ENCODE peak calls at places on chromosomes 3 and 15, in ten cellular contexts. R is cardiac fibroblast, X is endothelial cell, L is dorsolateral prefrontal cortex, F is AG09319, G is heart right ventricle, S is ascending aorta, J is LNCaP clone FGC, K is astrocyte of the spinal cord, B is choroid plexus epithelial cell. E is an unnamed sample.

GRCh38 chr3:107116251-107116650 is 261.0 kb upstream of the CCDC54 start:
- DNase-seq in X (no peak), J (no peak), R (no peak), F (no peak), G (no peak), B (no peak), L (no peak), S (no peak), K (no peak), E (no peak)

GRCh38 chr3:143847787-143848631 is at the start of gene SLC9A9:
- DNase-seq in R (peak), B (peak), F (peak), S (peak), X (peak), L (peak), J (no peak), K (peak), G (peak), E (peak)

GRCh38 chr3:44568561-44568960 is 13.6 kb downstream of the ZKSCAN7 start:
- DNase-seq in R (no peak), L (no peak), S (no peak), B (peak), J (no peak), F (no peak), K (peak), X (no peak), G (no peak), E (no peak)

GRCh38 chr15:87089551-87089950 is 1009.9 kb downstream of the AGBL1 start:
- DNase-seq in J (no peak), G (no peak), L (no peak), X (no peak), R (no peak), K (no peak), B (no peak), F (no peak), S (no peak), E (no peak)

GRCh38 chr15:89195836-89196235 is 25.5 kb downstream of the RLBP1 start:
- DNase-seq in B (peak), G (no peak), F (peak), X (no peak), K (peak), S (peak), J (no peak), L (no peak), R (peak), E (no peak)

GRCh38 chr3:78908236-78908635 is 859.6 kb downstream of the ROBO1 start:
- DNase-seq in F (no peak), S (no peak), R (peak), G (no peak), X (no peak), J (no peak), L (no peak), B (peak), K (no peak), E (no peak)

GRCh38 chr3:38111696-38112377 is 25.1 kb downstream of the ACAA1 start:
- DNase-seq in L (no peak), B (no peak), X (no peak), F (no peak), G (no peak), R (no peak), S (peak), K (no peak), J (no peak), E (no peak)

GRCh38 chr15:63040954-63041353 is 1.6 kb upstream of the TPM1 start:
- DNase-seq in J (no peak), G (no peak), K (no peak), F (no peak), R (no peak), B (no peak), S (peak), X (no peak), L (no peak), E (no peak)

GRCh38 chr3:112794622-112795172 is 52.0 kb downstream of the CD200R1L start:
- DNase-seq in X (no peak), L (no peak), B (peak), F (no peak), R (no peak), K (no peak), G (no peak), J (no peak), S (no peak), E (no peak)

GRCh38 chr15:78315686-78316085 is 16.3 kb upstream of the SKIC8 start:
- DNase-seq in J (no peak), L (no peak), S (no peak), B (peak), K (no peak), G (no peak), X (peak), F (no peak), R (peak), E (peak)
- TF ChIP-seq CTCF in J (peak), L (no peak), S (no peak), B (peak), K (peak), G (no peak), X (no peak), F (peak), R (peak), E (no peak)

GRCh38 chr15:34616613-34617012 is 33.2 kb upstream of the GOLGA8B start:
- DNase-seq in B (peak), G (no peak), R (peak), J (no peak), S (no peak), L (no peak), K (peak), X (no peak), F (no peak), E (no peak)
- TF ChIP-seq CTCF in B (peak), G (peak), R (peak), J (peak), S (no peak), L (no peak), K (peak), X (no peak), F (no peak), E (no peak)

GRCh38 chr3:16721494-16721893 is 116.3 kb upstream of the DAZL start:
- DNase-seq in G (no peak), F (no peak), L (no peak), R (no peak), K (no peak), S (no peak), J (no peak), X (no peak), B (no peak), E (no peak)

GRCh38 chr3:16719426-16719825 is 114.2 kb upstream of the DAZL start:
- DNase-seq in X (no peak), S (no peak), F (no peak), B (no peak), K (no peak), G (no peak), J (no peak), R (no peak), L (no peak), E (no peak)

GRCh38 chr3:16720367-16720766 is 115.1 kb upstream of the DAZL start:
- DNase-seq in G (no peak), X (no peak), J (no peak), R (peak), K (peak), L (no peak), F (no peak), B (peak), S (no peak), E (no peak)

GRCh38 chr3:16724487-16724886 is 119.3 kb upstream of the DAZL start:
- DNase-seq in X (no peak), F (no peak), R (peak), J (no peak), S (no peak), L (no peak), K (peak), B (peak), G (no peak), E (no peak)

GRCh38 chr3:16723994-16724393 is 118.8 kb upstream of the DAZL start:
- DNase-seq in S (no peak), K (peak), B (peak), R (peak), J (no peak), G (no peak), L (no peak), X (peak), F (no peak), E (no peak)
- TF ChIP-seq CTCF in S (no peak), K (peak), B (peak), R (peak), J (peak), G (no peak), L (no peak), X (no peak), F (no peak), E (no peak)

GRCh38 chr3:196736670-196737374 is 2.8 kb upstream of the PAK2 start:
- DNase-seq in L (no peak), S (no peak), G (no peak), J (no peak), B (peak), R (peak), K (no peak), F (no peak), X (no peak), E (no peak)

GRCh38 chr3:196740476-196741400 is 1.1 kb downstream of the PAK2 start:
- DNase-seq in J (no peak), F (no peak), K (peak), X (no peak), G (no peak), S (no peak), L (no peak), R (peak), B (peak), E (no peak)

GRCh38 chr3:196737655-196738054 is 2.0 kb upstream of the PAK2 start:
- DNase-seq in G (no peak), K (no peak), F (no peak), L (no peak), J (no peak), X (no peak), S (no peak), B (no peak), R (no peak), E (no peak)

GRCh38 chr3:196741401-196741761 is 1.7 kb downstream of the PAK2 start:
- DNase-seq in G (no peak), K (peak), R (no peak), L (no peak), X (no peak), F (no peak), S (no peak), J (no peak), B (no peak), E (no peak)

GRCh38 chr3:196739671-196740475 is at the start of gene PAK2:
- DNase-seq in G (peak), K (peak), B (peak), R (peak), S (peak), F (peak), X (peak), J (peak), L (peak), E (peak)
- TF ChIP-seq CTCF in G (peak), K (no peak), B (peak), R (no peak), S (no peak), F (no peak), X (no peak), J (no peak), L (peak), E (no peak)

DNA sequence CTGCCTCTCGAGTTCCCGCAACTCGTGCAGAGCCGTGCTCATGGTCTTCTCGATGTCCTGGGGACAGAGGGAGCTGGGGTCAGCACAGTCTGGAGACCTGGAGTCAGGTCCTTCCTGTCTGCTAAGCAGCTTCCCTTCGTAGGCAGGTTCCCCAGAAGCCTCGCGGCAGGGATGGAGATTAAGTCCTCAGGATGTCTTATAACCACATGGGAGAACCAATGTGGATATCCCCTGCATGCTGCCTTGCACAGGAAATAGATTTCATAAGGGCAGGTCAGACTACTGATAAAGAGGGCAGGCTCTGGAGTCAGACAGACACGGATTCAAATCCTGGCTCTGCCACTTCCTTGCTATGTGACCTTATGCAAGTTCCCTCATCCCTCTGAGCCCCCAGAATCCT is 22.6 kb upstream of the RAD18 start:
- DNase-seq in X (no peak), L (no peak), G (no peak), B (no peak), R (no peak), F (no peak), S (no peak), K (no peak), J (no peak), E (no peak)
- TF ChIP-seq CTCF in X (no peak), L (no peak), G (no peak), B (no peak), R (no peak), F (no peak), S (no peak), K (no peak), J (no peak), E (no peak)

GRCh38 chr3:128502-128901 is 68.1 kb upstream of the CHL1 start:
- DNase-seq in B (no peak), F (no peak), R (no peak), L (no peak), J (no peak), K (no peak), S (no peak), G (no peak), X (no peak), E (no peak)

GRCh38 chr3:131163-131889 is 65.2 kb upstream of the CHL1 start:
- DNase-seq in L (no peak), K (no peak), S (no peak), B (no peak), X (no peak), J (no peak), F (no peak), G (no peak), R (no peak), E (no peak)

GRCh38 chr3:132378-132777 is 64.2 kb upstream of the CHL1 start:
- DNase-seq in L (no peak), X (no peak), R (no peak), S (no peak), J (no peak), G (no peak), F (no peak), B (no peak), K (no peak), E (no peak)

DNA sequence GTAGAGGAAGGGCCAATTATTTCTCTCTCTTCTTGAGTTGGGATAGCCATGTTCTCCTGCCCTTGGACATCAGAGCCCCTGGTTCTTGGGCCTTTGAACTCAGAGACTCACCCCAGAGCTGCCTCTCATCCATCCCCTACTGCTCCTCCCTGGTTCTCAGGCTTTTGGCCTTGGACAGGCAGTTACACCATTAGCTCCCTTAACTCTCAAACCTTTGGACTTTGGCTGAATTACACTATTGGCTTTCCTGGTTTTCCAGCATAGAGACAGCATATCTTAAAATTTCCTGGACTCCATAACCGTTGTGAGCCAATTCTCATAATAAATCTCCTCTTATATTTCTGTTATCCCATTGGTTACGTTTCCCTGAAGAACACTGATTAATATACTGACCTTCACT is 63.7 kb upstream of the CHL1 start:
- DNase-seq in J (no peak), K (no peak), R (no peak), G (no peak), F (no peak), X (no peak), B (no peak), L (no peak), S (no peak), E (no peak)
- TF ChIP-seq CTCF in J (no peak), K (no peak), R (no peak), G (no peak), F (no peak), X (no peak), B (no peak), L (no peak), S (no peak), E (no peak)

GRCh38 chr3:182258538-182259177 is 534.6 kb upstream of the ATP11B start:
- DNase-seq in K (peak), L (no peak), F (no peak), R (peak), J (peak), S (no peak), X (no peak), G (no peak), B (peak), E (no peak)
- TF ChIP-seq CTCF in K (peak), L (peak), F (peak), R (peak), J (peak), S (no peak), X (peak), G (peak), B (peak), E (peak)

E was measured in transverse colon.